ENCODE peak calls at places on chromosome 13, in five cellular contexts. L, B, S, K and A are unnamed samples.
A peak's percentile ranks its signal among the peaks of the same experiment; 100 is the strongest.

GRCh38 chr13:37148501-37148900 is 43.0 kb upstream of the CSNK1A1L start:
- DNase-seq in L (no peak), K (no peak), B (peak; percentile 12), S (no peak), A (no peak)

GRCh38 chr13:37531054-37531453 is 67.5 kb downstream of the POSTN start:
- DNase-seq in S (no peak), L (no peak), B (no peak), K (no peak), A (no peak)

GRCh38 chr13:28355822-28356371 is 139.0 kb downstream of the FLT1 start:
- DNase-seq in K (no peak), L (no peak), B (no peak), S (no peak), A (no peak)

GRCh38 chr13:112889351-112890290 is 79.4 kb upstream of the MCF2L start:
- DNase-seq in K (no peak), L (no peak), B (no peak), S (no peak), A (no peak)

GRCh38 chr13:50320297-50320862 is 305.1 kb downstream of the KCNRG start:
- DNase-seq in S (no peak), K (no peak), L (peak; percentile 84), B (no peak), A (no peak)

GRCh38 chr13:94435604-94436226 is 43.8 kb downstream of the DCT start:
- DNase-seq in K (no peak), B (peak; percentile 60), S (peak; percentile 26), L (peak; percentile 27), A (no peak)

GRCh38 chr13:21749410-21749809 is 78.5 kb downstream of the FGF9 start:
- DNase-seq in L (peak; percentile 32), B (no peak), S (no peak), K (no peak), A (no peak)

GRCh38 chr13:95948646-95949045 is 104.6 kb downstream of the UGGT2 start:
- DNase-seq in B (no peak), L (no peak), K (no peak), S (no peak), A (no peak)

GRCh38 chr13:28540612-28541011 is 45.7 kb upstream of the FLT1 start:
- DNase-seq in L (no peak), B (no peak), S (no peak), K (no peak), A (no peak)

GRCh38 chr13:72151241-72151640 is 284.2 kb upstream of the DACH1 start:
- DNase-seq in S (no peak), B (no peak), L (no peak), K (no peak), A (no peak)

GRCh38 chr13:71759506-71760225 is 107.3 kb downstream of the DACH1 start:
- DNase-seq in L (peak; percentile 10), K (no peak), B (no peak), S (no peak), A (no peak)

GRCh38 chr13:111789011-111789410 is 277.9 kb upstream of the SOX1 start:
- DNase-seq in B (no peak), K (no peak), L (no peak), S (no peak), A (no peak)

GRCh38 chr13:77374786-77375185 is 47.9 kb upstream of the MYCBP2 start:
- DNase-seq in K (no peak), S (no peak), B (no peak), L (no peak), A (no peak)
- H3K4me3 ChIP-seq in K (no peak overlapping the region), S (no peak overlapping the region), B (no peak overlapping the region), L (no peak overlapping the region), A (no peak overlapping the region)

DNA sequence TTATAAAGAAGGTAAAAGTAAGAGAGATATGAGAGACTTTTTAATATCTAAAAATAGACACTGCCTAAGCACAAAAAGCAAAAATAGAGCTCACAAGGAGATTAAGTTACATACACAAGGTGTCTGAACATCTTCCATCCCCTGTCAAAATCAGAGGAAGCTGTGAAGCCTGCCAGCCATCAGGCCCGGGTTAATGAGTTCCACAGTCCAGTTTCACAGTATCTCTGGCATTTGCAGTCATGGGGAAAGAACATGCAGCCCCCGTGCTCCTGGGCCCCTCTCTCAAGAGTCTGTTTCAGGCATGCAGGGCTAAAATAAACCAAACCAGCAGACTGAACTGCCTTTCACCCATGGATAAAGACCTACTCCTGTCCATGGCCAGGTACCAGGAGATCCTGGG is 79.2 kb downstream of the TBC1D4 start:
- DNase-seq in B (peak; percentile 39), K (no peak), S (no peak), L (peak; percentile 45), A (no peak)
- TF ChIP-seq EP300 in B (no peak), K (no peak), S (no peak), L (no peak), A (no peak)

DNA sequence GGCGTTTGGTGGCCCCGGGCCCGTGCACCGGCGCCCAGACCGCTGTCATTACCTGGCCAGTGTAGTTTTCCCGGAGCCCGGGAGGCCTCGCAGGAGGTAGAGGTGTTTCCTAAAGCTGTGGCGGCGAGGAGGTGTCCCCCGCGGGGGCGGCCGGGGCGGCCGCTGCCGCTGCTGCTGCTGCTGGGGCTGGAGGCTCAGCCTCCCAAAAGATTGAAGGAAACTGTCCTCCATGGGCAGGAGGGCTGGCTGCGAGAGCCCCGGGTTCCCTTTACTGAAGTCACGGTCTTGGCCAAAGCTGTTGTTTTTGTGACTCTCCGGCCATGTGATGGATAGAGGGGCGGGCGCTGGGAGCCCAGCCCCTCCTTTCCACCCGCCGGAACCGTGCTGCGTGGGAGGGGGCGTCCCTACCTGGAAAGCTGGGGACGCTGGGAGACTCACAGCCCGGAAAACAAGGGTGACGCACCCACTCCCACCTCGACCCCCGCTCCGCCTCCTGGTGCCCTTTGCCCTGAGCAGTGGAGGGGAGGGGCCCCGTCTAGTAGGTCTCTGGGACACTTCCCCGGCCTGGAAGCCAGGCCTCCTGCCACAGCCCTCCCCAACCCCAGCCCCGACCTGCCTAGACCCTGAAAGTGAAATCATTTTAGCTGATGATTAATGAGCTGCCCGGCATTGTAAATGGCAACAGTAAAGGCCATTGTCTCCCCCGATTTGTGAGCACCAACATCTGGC is at the start of gene N4BP2L1:
- DNase-seq in B (peak; percentile 87), S (peak; percentile 13), L (peak; percentile 96), K (peak; percentile 87), A (peak; percentile 86)
- H3K4me1 ChIP-seq in B (no peaks in the 10 kb centered on the region), S (no peaks in the 10 kb centered on the region), L (peaks cover 64% of the 10 kb centered on the region), K (peaks cover 17% of the 10 kb centered on the region), A (peaks cover 16% of the 10 kb centered on the region)

DNA sequence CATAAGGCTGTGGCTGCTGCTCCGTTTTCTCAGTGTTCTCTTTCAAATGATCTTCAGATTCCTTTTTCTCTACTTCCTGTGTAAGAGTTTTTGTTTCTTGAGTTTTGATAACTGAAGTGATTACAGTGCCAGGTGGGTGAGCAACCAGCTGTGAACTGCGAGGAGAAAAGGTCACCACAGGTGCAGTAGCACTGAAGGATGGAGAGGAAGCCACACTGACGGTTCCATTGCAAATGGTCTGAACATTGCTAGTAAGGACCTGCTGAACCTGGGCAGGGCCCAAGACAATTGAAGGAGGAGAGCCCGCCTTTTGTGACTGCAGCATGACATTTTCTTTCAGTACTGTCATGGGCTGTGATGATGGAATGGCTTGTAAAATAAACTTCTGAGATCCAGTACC is 85.6 kb downstream of the ELF1 start:
- DNase-seq in B (no peak), S (no peak), L (no peak), K (peak; percentile 20), A (no peak)
- H3K4me3 ChIP-seq in B (no peak overlapping the region), S (no peak overlapping the region), L (no peak overlapping the region), K (no peak overlapping the region), A (no peak overlapping the region)

GRCh38 chr13:106446011-106446410 is 89.5 kb downstream of the EFNB2 start:
- DNase-seq in K (no peak), S (no peak), L (no peak), B (no peak), A (no peak)

GRCh38 chr13:106449096-106449495 is 86.4 kb downstream of the EFNB2 start:
- DNase-seq in L (no peak), K (no peak), S (no peak), B (no peak), A (no peak)

GRCh38 chr13:106440846-106441245 is 94.6 kb downstream of the EFNB2 start:
- DNase-seq in S (no peak), L (no peak), B (no peak), K (no peak), A (no peak)

GRCh38 chr13:106443625-106444024 is 91.8 kb downstream of the EFNB2 start:
- DNase-seq in S (no peak), L (no peak), K (no peak), B (no peak), A (no peak)
- TF ChIP-seq EP300 in S (no peak), L (no peak), K (no peak), B (no peak), A (no peak)

DNA sequence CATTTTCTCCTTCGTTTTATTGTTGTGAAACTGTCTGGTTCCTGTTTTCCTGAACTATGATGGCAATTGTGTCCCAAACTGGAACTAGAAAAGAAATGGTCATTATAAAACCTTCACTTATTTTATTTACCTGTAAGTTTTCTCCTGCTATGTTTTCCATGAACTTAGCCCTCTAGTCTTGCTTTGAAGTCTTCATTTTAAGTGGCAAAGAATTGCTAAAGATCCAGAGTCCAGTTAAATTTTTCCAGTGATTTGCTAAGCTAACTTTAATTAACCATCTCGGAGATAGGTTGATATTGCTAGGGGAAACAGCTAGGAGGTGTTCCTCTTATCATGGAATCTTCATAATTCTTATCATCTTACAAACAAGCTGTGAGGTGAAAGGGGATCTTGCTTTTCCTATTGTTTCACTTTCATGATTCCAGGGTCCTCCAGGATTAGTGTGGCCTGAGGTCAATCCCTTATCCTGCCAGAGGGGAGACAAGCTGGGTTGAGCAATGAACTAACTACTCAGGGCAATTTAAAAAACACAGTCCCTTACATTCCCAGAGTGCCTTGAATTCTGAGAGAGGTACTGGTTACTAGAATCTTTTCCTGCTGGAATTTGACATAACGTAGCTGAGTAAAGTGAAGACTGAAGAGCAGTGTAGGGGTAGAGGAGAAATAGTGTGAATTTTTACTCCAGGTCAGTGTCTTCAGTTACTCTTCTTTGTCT is 112.5 kb downstream of the ESD start:
- DNase-seq in K (no peak), S (no peak), B (no peak), L (peak; percentile 86), A (no peak)
- H3K4me1 ChIP-seq in K (peaks cover 12% of the 10 kb centered on the region), S (peaks cover 53% of the 10 kb centered on the region), B (peaks cover 39% of the 10 kb centered on the region), L (peaks cover 78% of the 10 kb centered on the region), A (peaks cover 4% of the 10 kb centered on the region)

GRCh38 chr13:51786425-51787010 is 17.4 kb downstream of the DHRS12 start:
- DNase-seq in B (no peak), K (no peak), L (no peak), S (no peak), A (no peak)
- H3K4me3 ChIP-seq in B (no peak overlapping the region), K (no peak overlapping the region), L (no peak overlapping the region), S (no peak overlapping the region), A (no peak overlapping the region)

DNA sequence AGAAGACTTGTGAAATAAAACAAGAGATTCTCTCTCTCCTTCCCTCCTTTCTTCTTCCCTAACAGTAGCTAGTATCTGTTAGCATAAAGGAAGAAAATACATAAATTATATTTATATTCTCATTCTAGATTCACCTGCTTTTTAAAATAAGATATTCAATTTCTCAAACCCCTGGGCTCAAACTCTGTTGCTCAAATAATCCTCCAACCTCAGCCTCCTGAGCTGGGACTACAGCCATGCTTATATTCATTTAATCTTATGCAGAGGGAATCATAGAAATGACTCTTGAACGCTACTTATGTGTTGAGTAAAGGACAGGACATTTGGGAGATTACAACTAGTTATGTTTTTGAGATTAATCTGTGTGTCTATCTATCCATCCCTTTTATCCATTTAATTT is 56.2 kb downstream of the GPC5 start:
- DNase-seq in S (no peak), L (no peak), B (no peak), K (no peak), A (no peak)
- TF ChIP-seq EP300 in S (no peak), L (no peak), B (no peak), K (no peak), A (no peak)